ENCODE peak calls at places on chromosomes 7 and 10, in ten cellular contexts. W is CD8-positive, alpha-beta T cell; H is BJ; F is left ventricle myocardium inferior; J is HCT116; V is upper lobe of right lung; G is body of pancreas; D is kidney; O is PC-9; E is WERI-Rb-1. K is an unnamed sample.

GRCh38 chr7:156680281-156680680 is 39.7 kb downstream of the RNF32 start:
- DNase-seq in W (no peak), H (no peak), F (no peak), J (no peak), V (no peak), G (no peak), D (no peak), O (no peak), E (no peak), K (peak)

GRCh38 chr7:56097700-56098099 is 4.9 kb upstream of the PHKG1 start:
- DNase-seq in W (no peak), H (peak), F (no peak), J (no peak), V (no peak), G (peak), D (no peak), O (peak), E (no peak), K (peak)

GRCh38 chr10:14481752-14482151 is 151.0 kb upstream of the FRMD4A start:
- DNase-seq in W (no peak), H (no peak), F (no peak), J (no peak), V (no peak), G (no peak), D (no peak), O (no peak), E (no peak), K (no peak)

GRCh38 chr7:45971661-45972175 is 50.6 kb upstream of the IGFBP3 start:
- DNase-seq in W (no peak), H (no peak), F (no peak), J (no peak), V (no peak), G (no peak), D (no peak), O (peak), E (no peak), K (no peak)

GRCh38 chr10:72291019-72291532 is 17.4 kb downstream of the DDIT4 start:
- DNase-seq in W (no peak), H (no peak), F (no peak), J (no peak), V (no peak), G (no peak), D (no peak), O (peak), E (no peak), K (no peak)

GRCh38 chr7:130142654-130143333 is 62.4 kb downstream of the TMEM209 start:
- DNase-seq in W (no peak), H (no peak), F (no peak), J (no peak), V (no peak), G (no peak), D (no peak), O (no peak), E (no peak), K (no peak)

GRCh38 chr7:26653430-26653911 is 210.9 kb downstream of the SKAP2 start:
- DNase-seq in W (no peak), H (no peak), F (no peak), J (no peak), V (no peak), G (peak), D (peak), O (peak), E (no peak), K (peak)

GRCh38 chr10:37685741-37686683 is 171.4 kb downstream of the ZNF248 start:
- DNase-seq in W (no peak), H (no peak), F (no peak), J (no peak), V (no peak), G (no peak), D (no peak), O (no peak), E (no peak), K (no peak)

GRCh38 chr7:66167773-66168367 is 37.3 kb upstream of the TPST1 start:
- DNase-seq in W (no peak), H (peak), F (no peak), J (no peak), V (no peak), G (no peak), D (no peak), O (peak), E (no peak), K (peak)

GRCh38 chr10:80684217-80684616 is 146.5 kb downstream of the SH2D4B start:
- DNase-seq in W (no peak), H (no peak), F (no peak), J (peak), V (no peak), G (no peak), D (no peak), O (no peak), E (no peak), K (peak)

GRCh38 chr10:110562348-110562747 is 5.1 kb upstream of the SMC3 start:
- DNase-seq in W (no peak), H (no peak), F (no peak), J (no peak), V (no peak), G (no peak), D (no peak), O (no peak), E (no peak), K (no peak)

GRCh38 chr10:133357293-133358151 is at the start of gene FUOM:
- DNase-seq in W (peak), H (no peak), F (peak), J (peak), V (peak), G (peak), D (no peak), O (no peak), E (no peak), K (peak)

GRCh38 chr7:1137517-1138167 is 22.4 kb downstream of the ZFAND2A start:
- DNase-seq in W (no peak), H (no peak), F (no peak), J (no peak), V (no peak), G (no peak), D (no peak), O (no peak), E (no peak), K (no peak)

GRCh38 chr7:134075799-134076198 is 51.3 kb upstream of the LRGUK start:
- DNase-seq in W (no peak), H (no peak), F (no peak), J (no peak), V (no peak), G (no peak), D (no peak), O (no peak), E (no peak), K (no peak)

GRCh38 chr10:31011660-31012022 is 20.0 kb downstream of the ZNF438 start:
- DNase-seq in W (no peak), H (no peak), F (no peak), J (no peak), V (no peak), G (no peak), D (no peak), O (no peak), E (no peak), K (no peak)

GRCh38 chr7:37336259-37336658 is 112.4 kb downstream of the ELMO1 start:
- DNase-seq in W (no peak), H (no peak), F (no peak), J (no peak), V (no peak), G (no peak), D (no peak), O (no peak), E (no peak), K (no peak)

GRCh38 chr10:131001438-131001837 is 310.1 kb downstream of the TCERG1L start:
- DNase-seq in W (no peak), H (no peak), F (no peak), J (no peak), V (no peak), G (no peak), D (no peak), O (no peak), E (no peak), K (no peak)

GRCh38 chr10:34696423-34696822 is 118.7 kb downstream of the PARD3 start:
- DNase-seq in W (no peak), H (peak), F (no peak), J (no peak), V (no peak), G (no peak), D (no peak), O (peak), E (no peak), K (peak)

GRCh38 chr7:29343379-29343778 is 148.8 kb downstream of the CHN2 start:
- DNase-seq in W (no peak), H (no peak), F (no peak), J (no peak), V (no peak), G (no peak), D (no peak), O (no peak), E (no peak), K (no peak)

GRCh38 chr10:114856544-114857287 is 35.1 kb downstream of the FHIP2A start:
- DNase-seq in W (no peak), H (peak), F (no peak), J (no peak), V (no peak), G (no peak), D (no peak), O (peak), E (no peak), K (peak)

GRCh38 chr10:30943451-30943850 is 88.2 kb downstream of the ZNF438 start:
- DNase-seq in W (no peak), H (no peak), F (no peak), J (no peak), V (no peak), G (no peak), D (no peak), O (no peak), E (no peak), K (no peak)

GRCh38 chr10:49741108-49741995 is 20.8 kb downstream of the OGDHL start:
- DNase-seq in W (no peak), H (no peak), F (no peak), J (no peak), V (no peak), G (no peak), D (no peak), O (no peak), E (no peak), K (no peak)

GRCh38 chr10:49742683-49743463 is 19.2 kb downstream of the OGDHL start:
- DNase-seq in W (no peak), H (no peak), F (no peak), J (no peak), V (no peak), G (no peak), D (no peak), O (no peak), E (no peak), K (no peak)

GRCh38 chr10:49739426-49739825 is 22.7 kb downstream of the OGDHL start:
- DNase-seq in W (no peak), H (no peak), F (no peak), J (no peak), V (peak), G (no peak), D (no peak), O (no peak), E (no peak), K (no peak)

GRCh38 chr10:49738616-49739360 is 23.3 kb downstream of the OGDHL start:
- DNase-seq in W (no peak), H (no peak), F (no peak), J (no peak), V (peak), G (no peak), D (no peak), O (no peak), E (no peak), K (no peak)

GRCh38 chr10:49740346-49741107 is 21.6 kb downstream of the OGDHL start:
- DNase-seq in W (no peak), H (no peak), F (no peak), J (no peak), V (no peak), G (no peak), D (no peak), O (no peak), E (no peak), K (no peak)
- TF ChIP-seq CTCF in W (no peak), H (no peak), F (no peak), J (no peak), V (no peak), G (no peak), D (no peak), O (no peak), E (no peak), K (no peak)

GRCh38 chr7:104775581-104775980 is 238.4 kb upstream of the KMT2E start:
- DNase-seq in W (no peak), H (no peak), F (no peak), J (no peak), V (no peak), G (no peak), D (no peak), O (no peak), E (no peak), K (no peak)

GRCh38 chr7:104784678-104785077 is 229.3 kb upstream of the KMT2E start:
- DNase-seq in W (no peak), H (no peak), F (no peak), J (no peak), V (no peak), G (no peak), D (no peak), O (no peak), E (no peak), K (no peak)

GRCh38 chr7:104779888-104780287 is 234.1 kb upstream of the KMT2E start:
- DNase-seq in W (no peak), H (no peak), F (no peak), J (no peak), V (no peak), G (no peak), D (no peak), O (no peak), E (no peak), K (no peak)
- TF ChIP-seq CTCF in W (no peak), H (no peak), F (no peak), J (no peak), V (no peak), G (no peak), D (no peak), O (no peak), E (no peak), K (no peak)

GRCh38 chr10:54363390-54363789 is 437.6 kb downstream of the PCDH15 start:
- DNase-seq in W (no peak), H (no peak), F (no peak), J (no peak), V (no peak), G (no peak), D (no peak), O (no peak), E (no peak), K (no peak)

GRCh38 chr10:54372164-54372563 is 428.9 kb downstream of the PCDH15 start:
- DNase-seq in W (no peak), H (no peak), F (no peak), J (no peak), V (no peak), G (no peak), D (no peak), O (no peak), E (no peak), K (no peak)

DNA sequence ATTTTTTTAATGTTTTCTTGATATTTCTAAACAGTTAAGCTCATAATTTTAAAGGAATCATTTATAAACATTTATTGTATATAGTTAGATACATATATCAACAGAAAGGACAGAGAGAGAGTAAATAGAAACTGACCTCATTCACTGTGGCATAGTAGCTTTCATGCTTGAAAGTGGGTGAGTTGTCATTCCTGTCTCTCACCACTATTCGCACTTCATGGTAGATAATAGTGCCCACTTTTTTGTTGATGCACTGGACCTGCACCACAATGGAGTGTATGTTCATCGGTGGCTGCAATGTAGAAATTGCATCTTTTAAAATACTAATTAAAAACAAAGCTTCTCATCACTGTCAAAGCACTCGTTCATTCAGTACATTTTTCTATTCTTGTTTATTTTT is 432.0 kb downstream of the PCDH15 start:
- DNase-seq in W (no peak), H (no peak), F (no peak), J (no peak), V (no peak), G (no peak), D (no peak), O (no peak), E (no peak), K (no peak)
- TF ChIP-seq CTCF in W (no peak), H (no peak), F (no peak), J (no peak), V (no peak), G (no peak), D (no peak), O (no peak), E (no peak), K (no peak)

GRCh38 chr7:101015626-101016025 is 4.3 kb upstream of the MUC17 start:
- DNase-seq in W (no peak), H (no peak), F (no peak), J (no peak), V (no peak), G (no peak), D (peak), O (no peak), E (no peak), K (no peak)

GRCh38 chr7:101021703-101022102 is 1.8 kb downstream of the MUC17 start:
- DNase-seq in W (no peak), H (no peak), F (no peak), J (no peak), V (no peak), G (no peak), D (peak), O (no peak), E (no peak), K (no peak)

GRCh38 chr7:101017099-101017777 is 2.6 kb upstream of the MUC17 start:
- DNase-seq in W (peak), H (peak), F (peak), J (no peak), V (peak), G (peak), D (peak), O (peak), E (no peak), K (peak)

GRCh38 chr7:101020444-101020843 is 563 bp downstream of the MUC17 start:
- DNase-seq in W (no peak), H (no peak), F (no peak), J (no peak), V (no peak), G (no peak), D (no peak), O (no peak), E (no peak), K (no peak)

GRCh38 chr7:101018271-101019167 is 1.4 kb upstream of the MUC17 start:
- DNase-seq in W (no peak), H (no peak), F (no peak), J (no peak), V (no peak), G (no peak), D (no peak), O (no peak), E (no peak), K (no peak)
- TF ChIP-seq CTCF in W (no peak), H (no peak), F (no peak), J (no peak), V (no peak), G (no peak), D (no peak), O (no peak), E (no peak), K (no peak)

GRCh38 chr10:89666138-89666537 is 21.1 kb upstream of the PANK1 start:
- DNase-seq in W (no peak), H (no peak), F (no peak), J (no peak), V (no peak), G (no peak), D (no peak), O (no peak), E (no peak), K (no peak)
- TF ChIP-seq CTCF in W (no peak), H (no peak), F (no peak), J (no peak), V (no peak), G (no peak), D (no peak), O (no peak), E (no peak), K (no peak)

GRCh38 chr10:71278691-71279588 is 40.1 kb upstream of the SLC29A3 start:
- DNase-seq in W (no peak), H (no peak), F (no peak), J (no peak), V (no peak), G (no peak), D (peak), O (no peak), E (peak), K (no peak)

GRCh38 chr10:71277914-71278665 is 41.0 kb upstream of the SLC29A3 start:
- DNase-seq in W (no peak), H (no peak), F (no peak), J (no peak), V (no peak), G (no peak), D (no peak), O (no peak), E (no peak), K (no peak)

GRCh38 chr10:71279590-71280170 is 39.4 kb upstream of the SLC29A3 start:
- DNase-seq in W (no peak), H (no peak), F (no peak), J (no peak), V (no peak), G (no peak), D (no peak), O (no peak), E (no peak), K (no peak)

GRCh38 chr10:71274901-71275796 is 43.9 kb upstream of the SLC29A3 start:
- DNase-seq in W (no peak), H (no peak), F (no peak), J (no peak), V (no peak), G (no peak), D (no peak), O (no peak), E (no peak), K (no peak)

DNA sequence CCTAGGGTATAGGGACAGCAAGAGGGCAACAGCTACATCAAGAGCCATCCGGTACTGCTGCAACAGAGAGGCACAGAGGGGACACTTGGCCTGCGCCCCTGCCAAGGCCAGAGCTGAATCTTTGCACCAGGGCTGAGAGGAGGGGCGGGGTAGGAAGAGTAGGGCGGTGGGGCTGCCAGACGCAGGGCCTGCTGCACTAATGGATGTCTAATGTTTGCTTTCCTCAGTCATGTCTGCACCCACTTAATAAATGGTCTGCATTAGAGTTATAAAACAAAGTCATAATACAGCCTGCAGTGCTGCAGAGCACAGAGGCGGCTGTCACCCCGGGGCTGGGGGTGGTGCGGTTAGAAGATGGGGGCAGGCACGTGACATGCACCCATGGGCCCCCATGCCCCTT is 42.2 kb upstream of the SLC29A3 start:
- DNase-seq in W (no peak), H (no peak), F (no peak), J (no peak), V (no peak), G (no peak), D (no peak), O (no peak), E (no peak), K (no peak)
- TF ChIP-seq CTCF in W (no peak), H (no peak), F (no peak), J (no peak), V (no peak), G (no peak), D (no peak), O (no peak), E (no peak), K (no peak)